ENCODE peak calls at places on chromosomes 2 and 18, in nine cellular contexts. One of them, this sample, is unnamed.

GRCh38 chr2:220417503-220417902 is 790.1 kb downstream of the SLC4A3 start:
- DNase-seq in fibroblast of lung: no peak
- DNase-seq in astrocyte: no peak
- DNase-seq in neural progenitor cell: peak
- DNase-seq in A549: no peak
- DNase-seq in GM23338: peak
- DNase-seq in GM23248: no peak
- DNase-seq in mesendoderm: peak
- DNase-seq in HCT116: no peak
- DNase-seq in this sample: no peak

GRCh38 chr18:68148862-68149261 is 566.0 kb downstream of the TMX3 start:
- DNase-seq in fibroblast of lung: no peak
- DNase-seq in A549: no peak
- DNase-seq in neural progenitor cell: peak
- DNase-seq in GM23338: peak
- DNase-seq in mesendoderm: peak
- DNase-seq in GM23248: no peak
- DNase-seq in astrocyte: no peak
- DNase-seq in HCT116: no peak
- DNase-seq in this sample: no peak

GRCh38 chr2:217808326-217808725 is 194.5 kb downstream of the TNS1 start:
- DNase-seq in mesendoderm: no peak
- DNase-seq in GM23338: no peak
- DNase-seq in GM23248: no peak
- DNase-seq in astrocyte: no peak
- DNase-seq in fibroblast of lung: no peak
- DNase-seq in neural progenitor cell: no peak
- DNase-seq in A549: no peak
- DNase-seq in HCT116: no peak
- DNase-seq in this sample: no peak

GRCh38 chr2:172806426-172807008 is 70.9 kb downstream of the RAPGEF4 start:
- DNase-seq in neural progenitor cell: peak
- DNase-seq in HCT116: peak
- DNase-seq in GM23338: peak
- DNase-seq in fibroblast of lung: peak
- DNase-seq in astrocyte: peak
- DNase-seq in A549: peak
- DNase-seq in GM23248: peak
- DNase-seq in mesendoderm: peak
- DNase-seq in this sample: peak

GRCh38 chr2:68365087-68365486 is at the start of gene PLEK:
- DNase-seq in GM23338: no peak
- DNase-seq in HCT116: no peak
- DNase-seq in mesendoderm: no peak
- DNase-seq in A549: no peak
- DNase-seq in neural progenitor cell: no peak
- DNase-seq in fibroblast of lung: no peak
- DNase-seq in astrocyte: no peak
- DNase-seq in GM23248: no peak
- DNase-seq in this sample: peak

GRCh38 chr2:100999995-101000394 is 2.1 kb upstream of the RPL31 start:
- DNase-seq in fibroblast of lung: no peak
- DNase-seq in HCT116: no peak
- DNase-seq in GM23248: no peak
- DNase-seq in neural progenitor cell: no peak
- DNase-seq in astrocyte: no peak
- DNase-seq in mesendoderm: no peak
- DNase-seq in GM23338: no peak
- DNase-seq in A549: no peak
- DNase-seq in this sample: no peak

GRCh38 chr2:127593228-127594115 is 52.5 kb upstream of the GPR17 start:
- DNase-seq in fibroblast of lung: no peak
- DNase-seq in mesendoderm: no peak
- DNase-seq in GM23338: no peak
- DNase-seq in A549: no peak
- DNase-seq in HCT116: no peak
- DNase-seq in astrocyte: no peak
- DNase-seq in GM23248: no peak
- DNase-seq in neural progenitor cell: no peak
- DNase-seq in this sample: no peak

GRCh38 chr2:16429431-16429830 is 236.2 kb downstream of the CYRIA start:
- DNase-seq in astrocyte: no peak
- DNase-seq in neural progenitor cell: no peak
- DNase-seq in A549: no peak
- DNase-seq in fibroblast of lung: no peak
- DNase-seq in HCT116: no peak
- DNase-seq in mesendoderm: peak
- DNase-seq in GM23338: peak
- DNase-seq in GM23248: no peak
- DNase-seq in this sample: no peak

GRCh38 chr2:200102971-200103370 is 147.6 kb downstream of the MAIP1 start:
- DNase-seq in GM23338: no peak
- DNase-seq in HCT116: no peak
- DNase-seq in astrocyte: no peak
- DNase-seq in GM23248: no peak
- DNase-seq in fibroblast of lung: no peak
- DNase-seq in A549: no peak
- DNase-seq in mesendoderm: no peak
- DNase-seq in neural progenitor cell: no peak
- DNase-seq in this sample: no peak

GRCh38 chr2:120826716-120827410 is 91.2 kb downstream of the GLI2 start:
- DNase-seq in fibroblast of lung: peak
- DNase-seq in mesendoderm: no peak
- DNase-seq in HCT116: no peak
- DNase-seq in GM23338: no peak
- DNase-seq in GM23248: no peak
- DNase-seq in A549: no peak
- DNase-seq in neural progenitor cell: no peak
- DNase-seq in astrocyte: no peak
- DNase-seq in this sample: no peak

GRCh38 chr2:107336536-107336935 is 450.6 kb upstream of the ST6GAL2 start:
- DNase-seq in GM23338: peak
- DNase-seq in mesendoderm: no peak
- DNase-seq in HCT116: no peak
- DNase-seq in astrocyte: peak
- DNase-seq in neural progenitor cell: no peak
- DNase-seq in fibroblast of lung: peak
- DNase-seq in A549: no peak
- DNase-seq in GM23248: no peak
- DNase-seq in this sample: no peak

GRCh38 chr2:111946294-111947114 is 48.1 kb downstream of the MERTK start:
- DNase-seq in HCT116: peak
- DNase-seq in GM23338: peak
- DNase-seq in astrocyte: peak
- DNase-seq in GM23248: peak
- DNase-seq in A549: peak
- DNase-seq in fibroblast of lung: peak
- DNase-seq in mesendoderm: peak
- DNase-seq in neural progenitor cell: no peak
- DNase-seq in this sample: no peak

GRCh38 chr2:31232586-31232985 is 1.4 kb upstream of the EHD3 start:
- DNase-seq in GM23338: no peak
- DNase-seq in A549: no peak
- DNase-seq in mesendoderm: no peak
- DNase-seq in HCT116: no peak
- DNase-seq in fibroblast of lung: no peak
- DNase-seq in GM23248: no peak
- DNase-seq in astrocyte: no peak
- DNase-seq in neural progenitor cell: no peak
- DNase-seq in this sample: no peak

GRCh38 chr18:56065101-56065500 is 477.1 kb upstream of the TCF4 start:
- DNase-seq in A549: no peak
- DNase-seq in mesendoderm: no peak
- DNase-seq in neural progenitor cell: no peak
- DNase-seq in HCT116: no peak
- DNase-seq in astrocyte: no peak
- DNase-seq in fibroblast of lung: no peak
- DNase-seq in GM23248: no peak
- DNase-seq in GM23338: peak
- DNase-seq in this sample: no peak

GRCh38 chr18:56068701-56069100 is 480.7 kb upstream of the TCF4 start:
- DNase-seq in fibroblast of lung: no peak
- DNase-seq in HCT116: no peak
- DNase-seq in GM23248: no peak
- DNase-seq in astrocyte: no peak
- DNase-seq in neural progenitor cell: no peak
- DNase-seq in A549: no peak
- DNase-seq in mesendoderm: no peak
- DNase-seq in GM23338: no peak
- DNase-seq in this sample: no peak

GRCh38 chr18:56067216-56067611 is 479.2 kb upstream of the TCF4 start:
- DNase-seq in GM23338: no peak
- DNase-seq in mesendoderm: no peak
- DNase-seq in HCT116: no peak
- DNase-seq in astrocyte: no peak
- DNase-seq in A549: no peak
- DNase-seq in fibroblast of lung: no peak
- DNase-seq in GM23248: peak
- DNase-seq in neural progenitor cell: no peak
- DNase-seq in this sample: no peak

GRCh38 chr18:56066524-56067215 is 478.7 kb upstream of the TCF4 start:
- DNase-seq in A549: no peak
- DNase-seq in GM23248: no peak
- DNase-seq in fibroblast of lung: no peak
- DNase-seq in astrocyte: no peak
- DNase-seq in GM23338: no peak
- DNase-seq in mesendoderm: no peak
- DNase-seq in neural progenitor cell: no peak
- DNase-seq in HCT116: no peak
- DNase-seq in this sample: no peak

DNA sequence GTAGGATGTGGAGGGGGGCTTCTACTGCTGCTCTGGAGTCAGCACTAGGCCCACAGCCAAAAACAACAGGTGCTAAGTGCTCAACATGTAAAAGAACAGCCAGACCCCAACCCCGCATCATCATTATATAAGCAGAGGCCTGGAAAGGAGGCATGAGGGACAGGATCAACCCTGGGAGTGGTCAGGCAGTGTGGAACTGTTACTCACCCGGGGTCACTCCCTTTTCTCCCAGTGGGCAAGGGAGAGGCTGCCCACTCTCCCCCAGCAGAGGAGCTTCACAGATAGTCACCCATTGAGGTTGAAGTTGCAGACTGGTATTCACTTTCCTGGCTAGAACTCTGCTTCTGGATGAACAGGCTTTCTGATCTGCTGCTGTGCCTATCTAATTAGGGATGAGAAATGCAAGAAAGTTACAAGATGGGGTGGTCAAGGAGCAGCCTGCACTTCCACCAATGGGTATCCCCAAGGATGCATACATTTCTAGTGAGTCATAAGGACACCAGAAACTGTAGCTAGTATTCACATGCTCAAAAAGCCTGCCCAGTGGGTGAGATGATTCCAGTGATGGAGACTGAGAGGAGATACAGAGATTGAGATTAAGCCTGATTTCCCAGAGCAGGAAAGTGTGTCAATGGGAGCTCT is 480.2 kb upstream of the TCF4 start:
- DNase-seq in GM23248: peak
- DNase-seq in mesendoderm: peak
- DNase-seq in astrocyte: peak
- DNase-seq in neural progenitor cell: no peak
- DNase-seq in GM23338: no peak
- DNase-seq in fibroblast of lung: peak
- DNase-seq in HCT116: no peak
- DNase-seq in A549: no peak
- DNase-seq in this sample: no peak
- H3K4me2 ChIP-seq in GM23248: peak
- H3K4me2 ChIP-seq in mesendoderm: no peak
- H3K4me2 ChIP-seq in astrocyte: peak
- H3K4me2 ChIP-seq in neural progenitor cell: no peak
- H3K4me2 ChIP-seq in GM23338: no peak
- H3K4me2 ChIP-seq in fibroblast of lung: peak
- H3K4me2 ChIP-seq in HCT116: no peak
- H3K4me2 ChIP-seq in A549: no peak
- H3K4me2 ChIP-seq in this sample: no peak

GRCh38 chr18:63286926-63287325 is 32.6 kb downstream of the BCL2 start:
- DNase-seq in HCT116: no peak
- DNase-seq in fibroblast of lung: no peak
- DNase-seq in mesendoderm: no peak
- DNase-seq in neural progenitor cell: no peak
- DNase-seq in GM23248: no peak
- DNase-seq in A549: no peak
- DNase-seq in astrocyte: no peak
- DNase-seq in GM23338: no peak
- DNase-seq in this sample: peak

GRCh38 chr18:63284173-63284765 is 35.3 kb downstream of the BCL2 start:
- DNase-seq in GM23338: no peak
- DNase-seq in HCT116: no peak
- DNase-seq in neural progenitor cell: no peak
- DNase-seq in astrocyte: no peak
- DNase-seq in GM23248: no peak
- DNase-seq in mesendoderm: no peak
- DNase-seq in fibroblast of lung: no peak
- DNase-seq in A549: no peak
- DNase-seq in this sample: peak

GRCh38 chr18:63283305-63283704 is 36.3 kb downstream of the BCL2 start:
- DNase-seq in neural progenitor cell: no peak
- DNase-seq in A549: no peak
- DNase-seq in fibroblast of lung: no peak
- DNase-seq in HCT116: no peak
- DNase-seq in astrocyte: no peak
- DNase-seq in GM23248: no peak
- DNase-seq in GM23338: no peak
- DNase-seq in mesendoderm: no peak
- DNase-seq in this sample: no peak

GRCh38 chr18:63284861-63285260 is 34.7 kb downstream of the BCL2 start:
- DNase-seq in astrocyte: no peak
- DNase-seq in HCT116: no peak
- DNase-seq in fibroblast of lung: no peak
- DNase-seq in GM23338: no peak
- DNase-seq in mesendoderm: no peak
- DNase-seq in A549: no peak
- DNase-seq in neural progenitor cell: no peak
- DNase-seq in GM23248: no peak
- DNase-seq in this sample: peak

GRCh38 chr18:63285332-63285731 is 34.2 kb downstream of the BCL2 start:
- DNase-seq in GM23248: no peak
- DNase-seq in GM23338: no peak
- DNase-seq in neural progenitor cell: no peak
- DNase-seq in A549: no peak
- DNase-seq in fibroblast of lung: no peak
- DNase-seq in astrocyte: no peak
- DNase-seq in mesendoderm: no peak
- DNase-seq in HCT116: no peak
- DNase-seq in this sample: peak
- H3K4me3 ChIP-seq in GM23248: no peak
- H3K4me3 ChIP-seq in GM23338: no peak
- H3K4me3 ChIP-seq in neural progenitor cell: no peak
- H3K4me3 ChIP-seq in A549: no peak
- H3K4me3 ChIP-seq in fibroblast of lung: no peak
- H3K4me3 ChIP-seq in astrocyte: no peak
- H3K4me3 ChIP-seq in mesendoderm: no peak
- H3K4me3 ChIP-seq in HCT116: no peak
- H3K4me3 ChIP-seq in this sample: peak

GRCh38 chr2:64275174-64275466 is 130.9 kb upstream of the PELI1 start:
- DNase-seq in mesendoderm: no peak
- DNase-seq in fibroblast of lung: no peak
- DNase-seq in neural progenitor cell: no peak
- DNase-seq in GM23248: no peak
- DNase-seq in astrocyte: no peak
- DNase-seq in GM23338: no peak
- DNase-seq in A549: no peak
- DNase-seq in HCT116: no peak
- DNase-seq in this sample: no peak
- H3K4me2 ChIP-seq in mesendoderm: no peak
- H3K4me2 ChIP-seq in fibroblast of lung: no peak
- H3K4me2 ChIP-seq in neural progenitor cell: no peak
- H3K4me2 ChIP-seq in GM23248: no peak
- H3K4me2 ChIP-seq in astrocyte: no peak
- H3K4me2 ChIP-seq in GM23338: peak
- H3K4me2 ChIP-seq in A549: no peak
- H3K4me2 ChIP-seq in HCT116: no peak
- H3K4me2 ChIP-seq in this sample: no peak

GRCh38 chr2:237465515-237466227 is 21.4 kb upstream of the MLPH start:
- DNase-seq in mesendoderm: no peak
- DNase-seq in fibroblast of lung: peak
- DNase-seq in HCT116: peak
- DNase-seq in A549: peak
- DNase-seq in neural progenitor cell: no peak
- DNase-seq in GM23338: no peak
- DNase-seq in astrocyte: peak
- DNase-seq in GM23248: peak
- DNase-seq in this sample: no peak
- H3K4me3 ChIP-seq in mesendoderm: no peak
- H3K4me3 ChIP-seq in fibroblast of lung: no peak
- H3K4me3 ChIP-seq in HCT116: no peak
- H3K4me3 ChIP-seq in A549: no peak
- H3K4me3 ChIP-seq in neural progenitor cell: no peak
- H3K4me3 ChIP-seq in GM23338: no peak
- H3K4me3 ChIP-seq in astrocyte: no peak
- H3K4me3 ChIP-seq in GM23248: no peak
- H3K4me3 ChIP-seq in this sample: no peak

This sample was measured in Karpas-422.